ENCODE peak calls at places on chromosome 5, in nine cellular contexts. K is NCI-H2081; Q is stimulated activated CD4-positive, alpha-beta T cell treated with anti-CD3 and anti-CD28 coated beads, Interleukin-12 subunit alpha, Interleukin-12 subunit beta, amount 100 ng/mL, for 24 hours; D is cardiac fibroblast; O is memory B cell; G is Calu3; C is AG10803; U is Peyer's patch; N is RWPE1. I is an unnamed sample.

GRCh38 chr5:122517091-122517490 is 205.1 kb downstream of the SNCAIP start:
- DNase-seq in U (no peak), C (no peak), D (no peak), K (no peak), O (no peak), Q (no peak), G (no peak), N (no peak), I (no peak)

GRCh38 chr5:6812800-6813731 is 99.8 kb downstream of the TENT4A start:
- DNase-seq in U (peak), G (no peak), N (no peak), C (peak), O (no peak), K (peak), Q (no peak), D (peak), I (no peak)

GRCh38 chr5:91469517-91470165 is 86.5 kb upstream of the ARRDC3 start:
- DNase-seq in Q (no peak), G (no peak), C (no peak), O (no peak), N (no peak), K (no peak), U (no peak), D (no peak), I (peak)

GRCh38 chr5:66828046-66828550 is 231.9 kb downstream of the MAST4 start:
- DNase-seq in U (no peak), K (no peak), Q (no peak), G (no peak), D (no peak), C (no peak), O (no peak), N (no peak), I (no peak)

GRCh38 chr5:140073296-140073695 is 30.2 kb upstream of the NRG2 start:
- DNase-seq in Q (no peak), D (peak), G (no peak), O (peak), N (peak), C (peak), K (peak), U (no peak), I (peak)

GRCh38 chr5:141729387-141730006 is 47.5 kb upstream of the ARAP3 start:
- DNase-seq in G (no peak), Q (no peak), N (no peak), D (no peak), U (no peak), O (no peak), C (no peak), K (no peak), I (no peak)

GRCh38 chr5:80319702-80320101 is at the start of gene SPZ1:
- DNase-seq in Q (no peak), G (no peak), K (no peak), O (no peak), C (no peak), D (no peak), N (no peak), U (no peak), I (no peak)

GRCh38 chr5:179773686-179774040 is 20.1 kb upstream of the LTC4S start:
- DNase-seq in O (no peak), D (no peak), K (no peak), U (no peak), C (no peak), Q (no peak), G (no peak), N (no peak), I (no peak)

GRCh38 chr5:74622944-74623343 is 17.6 kb downstream of the ENC1 start:
- DNase-seq in G (no peak), Q (no peak), K (no peak), O (no peak), C (no peak), U (no peak), N (no peak), D (no peak), I (no peak)

GRCh38 chr5:173165193-173165988 is 21.1 kb downstream of the BNIP1 start:
- DNase-seq in Q (no peak), O (no peak), D (no peak), G (no peak), N (no peak), K (no peak), C (no peak), U (no peak), I (no peak)

GRCh38 chr5:156259618-156260017 is 67.3 kb upstream of the SGCD start:
- DNase-seq in G (no peak), D (no peak), O (no peak), K (no peak), C (no peak), N (no peak), U (no peak), Q (no peak), I (no peak)

GRCh38 chr5:10578869-10579268 is 15.0 kb downstream of the ANKRD33B start:
- DNase-seq in D (no peak), O (peak), K (no peak), G (no peak), C (no peak), U (no peak), N (no peak), Q (no peak), I (no peak)

GRCh38 chr5:123350744-123351143 is 72.5 kb downstream of the CEP120 start:
- DNase-seq in K (no peak), Q (no peak), G (no peak), C (no peak), D (no peak), N (no peak), O (no peak), U (no peak), I (no peak)

GRCh38 chr5:149445739-149446369 is 66.8 kb upstream of the IL17B start:
- DNase-seq in C (peak), D (peak), G (no peak), O (no peak), Q (no peak), U (no peak), N (no peak), K (no peak), I (peak)

I was measured in LoVo.